ENCODE peak calls at places on chromosomes 12 and 14, in ten cellular contexts. One of them, this sample, is unnamed.

GRCh38 chr12:55688716-55689655 is 18.7 kb downstream of the ITGA7 start:
- DNase-seq in neural progenitor cell: no peak
- DNase-seq in K562: no peak
- DNase-seq in uterus: no peak
- DNase-seq in endodermal cell: no peak
- DNase-seq in RWPE2: no peak
- DNase-seq in stomach: no peak
- DNase-seq in left ventricle myocardium inferior: no peak
- DNase-seq in thoracic aorta: no peak
- DNase-seq in RWPE1: no peak
- DNase-seq in this sample: peak

GRCh38 chr14:95156153-95156764 is 1.1 kb downstream of the DICER1 start:
- DNase-seq in neural progenitor cell: peak
- DNase-seq in K562: peak
- DNase-seq in uterus: no peak
- DNase-seq in endodermal cell: peak
- DNase-seq in RWPE2: no peak
- DNase-seq in stomach: no peak
- DNase-seq in left ventricle myocardium inferior: no peak
- DNase-seq in thoracic aorta: no peak
- DNase-seq in RWPE1: no peak
- DNase-seq in this sample: no peak

GRCh38 chr14:105060751-105061427 is 4.3 kb downstream of the GPR132 start:
- DNase-seq in neural progenitor cell: no peak
- DNase-seq in K562: no peak
- DNase-seq in uterus: no peak
- DNase-seq in endodermal cell: peak
- DNase-seq in RWPE2: peak
- DNase-seq in stomach: peak
- DNase-seq in left ventricle myocardium inferior: peak
- DNase-seq in thoracic aorta: no peak
- DNase-seq in RWPE1: no peak
- DNase-seq in this sample: no peak

GRCh38 chr14:77707355-77707723 is 484 bp downstream of the ALKBH1 start:
- DNase-seq in neural progenitor cell: peak
- DNase-seq in K562: peak
- DNase-seq in uterus: no peak
- DNase-seq in endodermal cell: peak
- DNase-seq in RWPE2: no peak
- DNase-seq in stomach: no peak
- DNase-seq in left ventricle myocardium inferior: no peak
- DNase-seq in thoracic aorta: no peak
- DNase-seq in RWPE1: peak
- DNase-seq in this sample: no peak

GRCh38 chr12:51028811-51029146 is 2.6 kb upstream of the SLC11A2 start:
- DNase-seq in neural progenitor cell: no peak
- DNase-seq in K562: no peak
- DNase-seq in uterus: no peak
- DNase-seq in endodermal cell: no peak
- DNase-seq in RWPE2: no peak
- DNase-seq in stomach: no peak
- DNase-seq in left ventricle myocardium inferior: no peak
- DNase-seq in thoracic aorta: no peak
- DNase-seq in RWPE1: no peak
- DNase-seq in this sample: no peak

GRCh38 chr14:59869381-59870255 is 958 bp downstream of the RTN1 start:
- DNase-seq in neural progenitor cell: peak
- DNase-seq in K562: no peak
- DNase-seq in uterus: no peak
- DNase-seq in endodermal cell: peak
- DNase-seq in RWPE2: no peak
- DNase-seq in stomach: no peak
- DNase-seq in left ventricle myocardium inferior: no peak
- DNase-seq in thoracic aorta: no peak
- DNase-seq in RWPE1: peak
- DNase-seq in this sample: no peak

GRCh38 chr14:103427485-103428443 is 42.5 kb downstream of the MARK3 start:
- DNase-seq in neural progenitor cell: peak
- DNase-seq in K562: peak
- DNase-seq in uterus: peak
- DNase-seq in endodermal cell: peak
- DNase-seq in RWPE2: no peak
- DNase-seq in stomach: no peak
- DNase-seq in left ventricle myocardium inferior: no peak
- DNase-seq in thoracic aorta: no peak
- DNase-seq in RWPE1: no peak
- DNase-seq in this sample: no peak

GRCh38 chr12:85996280-85996679 is 122.2 kb downstream of the NTS start:
- DNase-seq in neural progenitor cell: no peak
- DNase-seq in K562: no peak
- DNase-seq in uterus: no peak
- DNase-seq in endodermal cell: no peak
- DNase-seq in RWPE2: no peak
- DNase-seq in stomach: no peak
- DNase-seq in left ventricle myocardium inferior: no peak
- DNase-seq in thoracic aorta: no peak
- DNase-seq in RWPE1: peak
- DNase-seq in this sample: no peak

GRCh38 chr12:50715174-50715573 is 48.7 kb upstream of the ATF1 start:
- DNase-seq in neural progenitor cell: no peak
- DNase-seq in K562: no peak
- DNase-seq in uterus: no peak
- DNase-seq in endodermal cell: no peak
- DNase-seq in RWPE2: no peak
- DNase-seq in stomach: peak
- DNase-seq in left ventricle myocardium inferior: no peak
- DNase-seq in thoracic aorta: no peak
- DNase-seq in RWPE1: no peak
- DNase-seq in this sample: no peak

GRCh38 chr12:98296462-98297079 is 218.8 kb upstream of the TMPO start:
- DNase-seq in neural progenitor cell: peak
- DNase-seq in K562: no peak
- DNase-seq in uterus: no peak
- DNase-seq in endodermal cell: peak
- DNase-seq in RWPE2: no peak
- DNase-seq in stomach: no peak
- DNase-seq in left ventricle myocardium inferior: no peak
- DNase-seq in thoracic aorta: no peak
- DNase-seq in RWPE1: peak
- DNase-seq in this sample: no peak

GRCh38 chr12:53220857-53221202 is 11.2 kb downstream of the RARG start:
- DNase-seq in neural progenitor cell: peak
- DNase-seq in K562: peak
- DNase-seq in uterus: peak
- DNase-seq in endodermal cell: peak
- DNase-seq in RWPE2: peak
- DNase-seq in stomach: peak
- DNase-seq in left ventricle myocardium inferior: peak
- DNase-seq in thoracic aorta: peak
- DNase-seq in RWPE1: peak
- DNase-seq in this sample: peak
- H3K27ac ChIP-seq in neural progenitor cell: peak
- H3K27ac ChIP-seq in K562: peak
- H3K27ac ChIP-seq in uterus: peak
- H3K27ac ChIP-seq in endodermal cell: no peak
- H3K27ac ChIP-seq in RWPE2: peak
- H3K27ac ChIP-seq in stomach: peak
- H3K27ac ChIP-seq in left ventricle myocardium inferior: peak
- H3K27ac ChIP-seq in thoracic aorta: peak
- H3K27ac ChIP-seq in RWPE1: peak
- H3K27ac ChIP-seq in this sample: peak

GRCh38 chr12:68686595-68687521 is at the start of gene NUP107:
- DNase-seq in neural progenitor cell: peak
- DNase-seq in K562: peak
- DNase-seq in uterus: peak
- DNase-seq in endodermal cell: peak
- DNase-seq in RWPE2: peak
- DNase-seq in stomach: peak
- DNase-seq in left ventricle myocardium inferior: peak
- DNase-seq in thoracic aorta: peak
- DNase-seq in RWPE1: peak
- DNase-seq in this sample: peak
- TF ChIP-seq CTCF in neural progenitor cell: no peak
- TF ChIP-seq CTCF in K562: peak
- TF ChIP-seq CTCF in uterus: no peak
- TF ChIP-seq CTCF in endodermal cell: no peak
- TF ChIP-seq CTCF in RWPE2: no peak
- TF ChIP-seq CTCF in stomach: no peak
- TF ChIP-seq CTCF in left ventricle myocardium inferior: peak
- TF ChIP-seq CTCF in thoracic aorta: peak
- TF ChIP-seq CTCF in RWPE1: no peak
- TF ChIP-seq CTCF in this sample: no peak

DNA sequence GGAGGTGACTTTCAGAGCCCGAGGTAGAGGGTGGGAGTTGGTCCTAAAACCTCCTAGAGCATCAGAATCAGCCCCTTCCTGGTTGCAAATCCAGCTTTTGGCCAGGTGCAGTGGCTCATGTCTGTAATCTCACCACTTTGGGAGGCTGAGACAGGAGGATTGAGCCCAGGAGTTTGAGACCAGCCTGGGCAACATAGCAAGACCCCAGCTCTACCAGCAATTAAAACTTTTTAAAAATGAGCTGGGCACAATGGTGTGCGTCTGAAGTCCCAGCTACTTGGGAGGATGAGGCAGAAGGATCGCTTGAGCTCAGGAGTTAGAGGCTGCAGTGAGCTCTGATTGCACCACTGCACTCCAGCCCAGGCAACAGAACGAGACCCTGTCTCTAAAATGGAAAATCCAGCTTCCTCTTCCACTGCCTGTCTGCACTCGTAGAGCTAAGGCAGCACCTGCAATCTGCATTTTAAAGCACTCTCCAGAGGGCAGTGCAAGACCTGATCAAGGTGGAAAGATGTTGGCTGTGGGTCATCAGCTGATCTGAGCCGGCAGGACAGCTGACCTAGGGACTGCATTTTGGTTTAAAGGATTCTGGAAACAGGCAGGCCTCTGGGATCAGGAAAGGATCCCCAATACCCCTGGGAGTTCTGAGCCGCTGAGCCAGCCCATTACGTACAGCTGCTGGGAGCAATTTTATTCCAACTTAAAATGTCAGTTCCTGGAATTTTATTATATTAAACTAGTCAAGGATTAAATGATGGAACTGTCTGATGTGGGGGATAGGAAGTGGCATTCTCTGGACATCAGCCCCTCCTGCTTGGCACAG is 1.8 kb upstream of the TESC start:
- DNase-seq in neural progenitor cell: peak
- DNase-seq in K562: no peak
- DNase-seq in uterus: no peak
- DNase-seq in endodermal cell: peak
- DNase-seq in RWPE2: no peak
- DNase-seq in stomach: no peak
- DNase-seq in left ventricle myocardium inferior: no peak
- DNase-seq in thoracic aorta: no peak
- DNase-seq in RWPE1: no peak
- DNase-seq in this sample: no peak
- H3K27ac ChIP-seq in neural progenitor cell: no peak
- H3K27ac ChIP-seq in K562: no peak
- H3K27ac ChIP-seq in uterus: no peak
- H3K27ac ChIP-seq in endodermal cell: no peak
- H3K27ac ChIP-seq in RWPE2: no peak
- H3K27ac ChIP-seq in stomach: no peak
- H3K27ac ChIP-seq in left ventricle myocardium inferior: peak
- H3K27ac ChIP-seq in thoracic aorta: no peak
- H3K27ac ChIP-seq in RWPE1: no peak
- H3K27ac ChIP-seq in this sample: no peak

GRCh38 chr14:92590941-92591340 is 77.4 kb downstream of the RIN3 start:
- DNase-seq in neural progenitor cell: no peak
- DNase-seq in K562: no peak
- DNase-seq in uterus: no peak
- DNase-seq in endodermal cell: no peak
- DNase-seq in RWPE2: no peak
- DNase-seq in stomach: no peak
- DNase-seq in left ventricle myocardium inferior: no peak
- DNase-seq in thoracic aorta: no peak
- DNase-seq in RWPE1: no peak
- DNase-seq in this sample: no peak

GRCh38 chr14:92591346-92591745 is 77.8 kb downstream of the RIN3 start:
- DNase-seq in neural progenitor cell: no peak
- DNase-seq in K562: no peak
- DNase-seq in uterus: no peak
- DNase-seq in endodermal cell: no peak
- DNase-seq in RWPE2: no peak
- DNase-seq in stomach: no peak
- DNase-seq in left ventricle myocardium inferior: no peak
- DNase-seq in thoracic aorta: no peak
- DNase-seq in RWPE1: no peak
- DNase-seq in this sample: no peak

GRCh38 chr14:92586966-92587365 is 73.4 kb downstream of the RIN3 start:
- DNase-seq in neural progenitor cell: no peak
- DNase-seq in K562: no peak
- DNase-seq in uterus: no peak
- DNase-seq in endodermal cell: no peak
- DNase-seq in RWPE2: no peak
- DNase-seq in stomach: no peak
- DNase-seq in left ventricle myocardium inferior: no peak
- DNase-seq in thoracic aorta: no peak
- DNase-seq in RWPE1: no peak
- DNase-seq in this sample: peak

GRCh38 chr14:92586001-92586947 is 72.7 kb downstream of the RIN3 start:
- DNase-seq in neural progenitor cell: no peak
- DNase-seq in K562: no peak
- DNase-seq in uterus: peak
- DNase-seq in endodermal cell: no peak
- DNase-seq in RWPE2: no peak
- DNase-seq in stomach: no peak
- DNase-seq in left ventricle myocardium inferior: no peak
- DNase-seq in thoracic aorta: peak
- DNase-seq in RWPE1: no peak
- DNase-seq in this sample: peak

GRCh38 chr14:92589213-92589852 is 75.8 kb downstream of the RIN3 start:
- DNase-seq in neural progenitor cell: peak
- DNase-seq in K562: no peak
- DNase-seq in uterus: peak
- DNase-seq in endodermal cell: no peak
- DNase-seq in RWPE2: no peak
- DNase-seq in stomach: no peak
- DNase-seq in left ventricle myocardium inferior: no peak
- DNase-seq in thoracic aorta: no peak
- DNase-seq in RWPE1: no peak
- DNase-seq in this sample: peak
- TF ChIP-seq CTCF in neural progenitor cell: peak
- TF ChIP-seq CTCF in K562: peak
- TF ChIP-seq CTCF in uterus: peak
- TF ChIP-seq CTCF in endodermal cell: peak
- TF ChIP-seq CTCF in RWPE2: peak
- TF ChIP-seq CTCF in stomach: no peak
- TF ChIP-seq CTCF in left ventricle myocardium inferior: peak
- TF ChIP-seq CTCF in thoracic aorta: peak
- TF ChIP-seq CTCF in RWPE1: no peak
- TF ChIP-seq CTCF in this sample: no peak

This sample was measured in coronary artery.